ENCODE peak calls at places on chromosomes 11 and 22, in four cellular contexts. U is pancreas, Z is cardiac fibroblast, H is activated B cell treated with CpG ODN at 0.5 μM for 24 hours. O is an unnamed sample.
A peak's percentile ranks its signal among the peaks of the same experiment; 100 is the strongest.

GRCh38 chr11:35061516-35062440 is 77.2 kb upstream of the CD44 start:
- DNase-seq in U (no peak), Z (no peak), H (no peak), O (no peak)

GRCh38 chr11:96052921-96053631 is 129.2 kb upstream of the MTMR2 start:
- DNase-seq in U (no peak), Z (peak; percentile 68), H (no peak), O (no peak)

GRCh38 chr11:126431401-126432064 is 76.0 kb downstream of the ST3GAL4 start:
- DNase-seq in U (no peak), Z (peak; percentile 80), H (no peak), O (no peak)

GRCh38 chr11:107018902-107019493 is 722 bp upstream of the GUCY1A2 start:
- DNase-seq in U (peak; percentile 59), Z (peak; percentile 72), H (no peak), O (peak; percentile 74)

GRCh38 chr11:7262672-7263071 is 11.0 kb downstream of the SYT9 start:
- DNase-seq in U (no peak), Z (no peak), H (no peak), O (no peak)

GRCh38 chr11:70233511-70233919 is 30.4 kb downstream of the FADD start:
- DNase-seq in U (no peak), Z (peak; percentile 97), H (no peak), O (no peak)

GRCh38 chr22:19576460-19577421 is 52.5 kb upstream of the CLDN5 start:
- DNase-seq in U (no peak), Z (peak; percentile 93), H (no peak), O (no peak)

GRCh38 chr22:37675930-37676571 is 615 bp downstream of the LGALS1 start:
- DNase-seq in U (peak; percentile 56), Z (peak; percentile 33), H (no peak), O (no peak)

GRCh38 chr22:38826386-38826785 is 17.4 kb downstream of the NPTXR start:
- DNase-seq in U (no peak), Z (no peak), H (no peak), O (no peak)

GRCh38 chr11:10355257-10355661 is 50.4 kb downstream of the ADM start:
- DNase-seq in U (no peak), Z (peak; percentile 92), H (no peak), O (no peak)

GRCh38 chr11:130213143-130213978 is 53.8 kb downstream of the ST14 start:
- DNase-seq in U (peak; percentile 70), Z (peak; percentile 30), H (peak; percentile 77), O (peak; percentile 82)

GRCh38 chr22:19105867-19106802 is 16.1 kb downstream of the DGCR2 start:
- DNase-seq in U (peak; percentile 35), Z (no peak), H (no peak), O (peak; percentile 26)

GRCh38 chr11:95791385-95792033 is 1.2 kb downstream of the CEP57 start:
- DNase-seq in U (no peak), Z (no peak), H (no peak), O (no peak)

GRCh38 chr11:61066645-61067044 is 35.6 kb upstream of the CD5 start:
- DNase-seq in U (no peak), Z (no peak), H (no peak), O (no peak)

GRCh38 chr11:114169321-114169749 is 109.8 kb downstream of the ZBTB16 start:
- DNase-seq in U (no peak), Z (peak; percentile 82), H (no peak), O (no peak)

GRCh38 chr11:121665211-121665838 is 212.6 kb upstream of the SORL1-AS1 start:
- DNase-seq in U (no peak), Z (no peak), H (no peak), O (no peak)

GRCh38 chr11:1153105-1153950 is 4.4 kb upstream of the MUC5AC start:
- DNase-seq in U (peak; percentile 19), Z (no peak), H (no peak), O (peak; percentile 5)

GRCh38 chr11:68461284-68461861 is 821 bp downstream of the PPP6R3 start:
- DNase-seq in U (no peak), Z (no peak), H (no peak), O (no peak)

GRCh38 chr11:69274531-69275016 is 19.4 kb upstream of the MYEOV start:
- DNase-seq in U (peak; percentile 87), Z (no peak), H (no peak), O (no peak)

GRCh38 chr11:65629579-65629978 is 8.3 kb upstream of the SIPA1 start:
- DNase-seq in U (no peak), Z (no peak), H (no peak), O (no peak)

GRCh38 chr11:9708544-9708943 is 44.7 kb downstream of the SWAP70 start:
- DNase-seq in U (no peak), Z (peak; percentile 27), H (no peak), O (no peak)

GRCh38 chr22:30265851-30266444 is 703 bp downstream of the OSM start:
- DNase-seq in U (no peak), Z (no peak), H (peak; percentile 71), O (no peak)

GRCh38 chr11:105829084-105829483 is 193.0 kb downstream of the MSANTD4 start:
- DNase-seq in U (no peak), Z (no peak), H (no peak), O (no peak)

GRCh38 chr22:32619614-32620426 is 145.2 kb downstream of the FBXO7 start:
- DNase-seq in U (no peak), Z (peak; percentile 72), H (no peak), O (no peak)

GRCh38 chr22:36671398-36671797 is 32.2 kb downstream of the CACNG2 start:
- DNase-seq in U (no peak), Z (no peak), H (no peak), O (no peak)

GRCh38 chr22:24434472-24435322 is 7.3 kb downstream of the ADORA2A start:
- DNase-seq in U (no peak), Z (peak; percentile 69), H (peak; percentile 77), O (no peak)

DNA sequence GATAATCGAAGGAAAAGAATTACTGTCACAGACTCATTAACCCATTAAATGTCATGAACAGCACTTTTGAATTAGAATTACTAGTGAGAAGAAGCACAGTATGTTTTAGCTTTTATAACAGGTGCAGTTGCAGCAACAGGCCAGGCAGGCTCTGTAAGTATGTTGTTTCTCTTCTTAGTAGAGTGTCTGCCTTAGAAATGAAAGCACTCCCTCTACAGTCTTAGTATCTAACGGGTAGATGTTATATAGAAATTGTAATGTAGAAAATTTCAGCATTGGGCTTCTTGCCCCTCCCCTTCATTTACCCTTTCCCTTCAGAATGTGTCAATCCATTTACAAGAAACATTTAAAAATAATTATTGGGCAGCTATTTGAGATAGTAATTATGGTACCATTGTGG is 87.4 kb downstream of the HIPK3 start:
- DNase-seq in U (no peak), Z (no peak), H (no peak), O (no peak)
- TF ChIP-seq CTCF in U (no peak), Z (no peak), H (no peak), O (no peak)

GRCh38 chr11:2928605-2929510 is at the start of gene PHLDA2:
- DNase-seq in U (peak; percentile 81), Z (peak; percentile 82), H (no peak), O (peak; percentile 46)
- TF ChIP-seq CTCF in U (no peak), Z (no peak), H (no peak), O (no peak)

DNA sequence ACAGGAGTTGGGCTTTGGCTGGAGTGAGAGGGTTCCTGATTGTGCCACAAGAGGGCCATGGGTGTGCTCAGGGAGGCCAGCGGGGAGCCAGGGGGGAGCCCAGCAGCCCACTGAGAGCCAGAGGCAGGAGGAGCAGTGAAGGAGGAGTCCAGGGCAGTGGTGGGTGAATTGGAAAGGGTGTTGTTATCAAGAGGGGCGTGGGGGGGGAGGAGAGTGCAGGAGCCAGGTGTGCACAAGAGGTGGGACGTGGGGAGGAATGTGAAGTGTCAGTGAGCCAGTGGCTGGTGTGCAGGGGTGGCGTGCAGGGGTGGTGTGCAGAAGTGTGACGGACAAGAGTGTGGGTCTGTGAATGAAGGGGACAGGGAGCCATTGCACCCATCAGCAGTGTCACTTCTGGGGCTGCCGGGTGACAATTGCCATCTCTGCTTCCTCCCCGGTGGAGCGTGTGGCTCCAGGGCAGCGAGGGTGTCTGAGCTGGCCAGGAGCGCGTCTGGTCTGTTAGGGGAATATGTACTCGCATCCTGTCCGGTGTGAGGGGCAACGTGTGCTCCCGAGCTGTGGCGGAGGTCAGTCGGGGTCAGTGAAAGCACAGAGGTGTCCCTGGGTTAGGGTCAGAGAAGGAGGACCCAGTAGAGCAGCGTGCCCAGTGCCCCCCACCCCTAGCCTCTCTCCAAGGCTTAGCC is 1.7 kb downstream of the CLCF1 start:
- DNase-seq in U (no peak), Z (peak; percentile 67), H (no peak), O (peak; percentile 53)
- TF ChIP-seq CTCF in U (no peak), Z (peak; percentile 69), H (no peak), O (no peak)

DNA sequence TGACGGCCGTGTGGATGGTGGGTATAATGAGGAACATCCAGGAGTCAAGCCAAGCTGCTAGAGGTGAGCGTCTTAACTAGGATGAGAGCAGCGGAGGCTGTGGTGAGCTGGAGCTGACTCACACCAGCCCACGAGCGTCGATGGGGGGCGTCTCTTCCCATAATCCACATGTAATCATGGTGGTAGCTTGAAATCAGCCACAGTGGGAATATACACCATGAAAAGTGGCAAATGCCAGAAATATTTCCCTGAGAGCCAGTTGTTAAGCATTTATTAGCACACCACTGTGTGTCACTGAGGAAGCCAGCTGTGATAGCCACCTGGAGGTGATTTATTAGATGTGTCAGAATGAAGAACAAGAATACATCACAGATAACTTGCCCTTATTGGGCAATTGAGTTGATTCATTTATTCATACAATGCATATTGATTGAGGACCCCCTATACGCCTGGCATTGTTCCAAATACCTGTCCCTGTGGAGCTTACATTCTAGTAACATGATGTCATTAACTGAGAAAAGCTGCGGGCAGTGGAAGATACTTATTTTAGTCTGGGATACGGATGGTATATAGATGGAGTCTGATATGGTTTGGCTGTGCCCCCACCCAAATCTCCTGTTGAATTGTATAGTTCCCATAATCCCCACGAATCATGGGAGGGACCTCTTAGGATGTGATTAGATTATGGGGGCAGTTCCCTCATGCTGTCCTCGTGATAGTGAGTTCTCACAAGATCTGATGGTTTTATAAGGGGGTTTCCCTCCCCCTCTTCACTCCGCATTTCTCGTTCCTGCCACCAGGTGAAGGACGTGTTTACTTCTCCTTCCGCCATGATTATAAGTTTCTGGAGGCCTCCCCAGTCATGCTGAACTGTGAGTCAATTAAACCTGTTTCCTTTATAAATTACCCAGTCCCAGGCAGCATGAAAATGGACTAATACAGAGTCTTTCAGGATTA is 473.4 kb downstream of the METTL15 start:
- DNase-seq in U (no peak), Z (peak; percentile 69), H (no peak), O (no peak)
- TF ChIP-seq CTCF in U (no peak), Z (no peak), H (no peak), O (peak; percentile 46)

GRCh38 chr22:22914726-22915669 is 27.4 kb downstream of the IGLL5 start:
- DNase-seq in U (no peak), Z (no peak), H (no peak), O (no peak)
- TF ChIP-seq CTCF in U (no peak), Z (no peak), H (no peak), O (no peak)